ENCODE peak calls at places on chromosomes 16 and 17, in six cellular contexts. O is K562, Y is H1, Z is A549, W is endothelial cell of umbilical vein, K is HCT116. M is an unnamed sample.

GRCh38 chr17:29179232-29180036 is 764 bp downstream of the MYO18A start:
- DNase-seq in W (peak; percentile 24), K (no peak), O (peak; percentile 87), Y (peak; percentile 70), Z (peak; percentile 84), M (no peak)

GRCh38 chr16:80541306-80541694 is 507 bp downstream of the DYNLRB2 start:
- DNase-seq in O (no peak), Z (no peak), Y (no peak), W (no peak), K (no peak), M (no peak)

GRCh38 chr17:3555189-3555796 is 2.3 kb downstream of the TRPV3 start:
- DNase-seq in Y (no peak), W (no peak), K (no peak), O (no peak), Z (no peak), M (no peak)

GRCh38 chr16:22373662-22374310 is 633 bp downstream of the CDR2 start:
- DNase-seq in K (no peak), Z (no peak), Y (no peak), W (peak; percentile 56), O (no peak), M (peak; percentile 52)

GRCh38 chr17:38442548-38442947 is 14.3 kb downstream of the ARHGAP23 start:
- DNase-seq in K (no peak), O (no peak), Z (no peak), Y (no peak), W (no peak), M (no peak)

GRCh38 chr16:49081556-49081955 is 200.1 kb downstream of the CBLN1 start:
- DNase-seq in K (no peak), Y (no peak), O (no peak), Z (no peak), W (no peak), M (no peak)

GRCh38 chr17:67481808-67482207 is 104.7 kb downstream of the PITPNC1 start:
- DNase-seq in W (peak; percentile 75), K (no peak), Z (no peak), Y (no peak), O (no peak), M (peak; percentile 40)

GRCh38 chr16:69302301-69302700 is 8.8 kb upstream of the VPS4A start:
- DNase-seq in O (no peak), K (no peak), Y (no peak), Z (no peak), W (no peak), M (no peak)

GRCh38 chr17:59490259-59490658 is 75.2 kb upstream of the DHX40 start:
- DNase-seq in O (no peak), Y (no peak), W (no peak), K (no peak), Z (no peak), M (no peak)

GRCh38 chr17:39167492-39167891 is 1.5 kb upstream of the ARL5C start:
- DNase-seq in O (no peak), Z (no peak), W (no peak), K (no peak), Y (no peak), M (peak; percentile 98)

GRCh38 chr16:56600398-56600999 is 7.9 kb upstream of the MT2A start:
- DNase-seq in Z (peak; percentile 69), O (peak; percentile 55), K (peak; percentile 55), W (peak; percentile 54), Y (no peak), M (peak; percentile 68)

GRCh38 chr17:32111141-32111771 is 31.0 kb upstream of the RHOT1 start:
- DNase-seq in Y (peak; percentile 39), O (peak; percentile 37), Z (peak; percentile 68), K (no peak), W (peak; percentile 75), M (peak; percentile 66)

GRCh38 chr16:48958681-48959080 is 323.0 kb downstream of the CBLN1 start:
- DNase-seq in K (no peak), Y (no peak), W (no peak), O (no peak), Z (no peak), M (no peak)

GRCh38 chr17:63405741-63406261 is 40.3 kb downstream of the CYB561 start:
- DNase-seq in Z (peak; percentile 80), K (peak; percentile 62), W (peak; percentile 83), O (peak; percentile 32), Y (no peak), M (peak; percentile 75)

GRCh38 chr16:21101631-21102420 is 48.8 kb downstream of the DNAH3 start:
- DNase-seq in K (peak; percentile 19), Y (no peak), O (no peak), Z (peak; percentile 53), W (no peak), M (peak; percentile 42)

GRCh38 chr17:36463916-36464764 is 22.3 kb upstream of the ZNHIT3 start:
- DNase-seq in Z (peak; percentile 76), W (peak; percentile 45), K (peak; percentile 47), O (peak; percentile 95), Y (peak; percentile 69), M (peak; percentile 83)

GRCh38 chr17:5672815-5673430 is 88.6 kb upstream of the NLRP1 start:
- DNase-seq in W (no peak), O (no peak), Y (no peak), K (no peak), Z (no peak), M (peak; percentile 1)

GRCh38 chr16:84925092-84925772 is 86.1 kb downstream of the ZDHHC7 start:
- DNase-seq in W (peak; percentile 23), Z (peak; percentile 48), K (peak; percentile 35), Y (peak; percentile 29), O (peak; percentile 85), M (peak; percentile 76)

GRCh38 chr16:8595783-8596182 is 5.5 kb upstream of the TMEM114 start:
- DNase-seq in K (no peak), O (no peak), Z (no peak), Y (no peak), W (no peak), M (no peak)

GRCh38 chr17:51322390-51323029 is 62.2 kb downstream of the UTP18 start:
- DNase-seq in O (peak; percentile 27), Z (peak; percentile 70), K (peak; percentile 61), Y (no peak), W (peak; percentile 26), M (peak; percentile 63)

GRCh38 chr16:48393843-48394703 is 8.9 kb upstream of the SIAH1 start:
- DNase-seq in K (no peak), O (no peak), W (no peak), Y (no peak), Z (no peak), M (no peak)

GRCh38 chr17:28491286-28491685 is 14.9 kb upstream of the FOXN1 start:
- DNase-seq in O (no peak), Y (no peak), W (no peak), Z (no peak), K (no peak), M (no peak)

GRCh38 chr17:77597421-77598240 is 360.9 kb upstream of the TNRC6C start:
- DNase-seq in Z (no peak), Y (no peak), O (no peak), K (no peak), W (no peak), M (no peak)

GRCh38 chr16:20291807-20292206 is 35.5 kb downstream of the GP2 start:
- DNase-seq in W (no peak), O (no peak), Z (no peak), K (no peak), Y (no peak), M (no peak)

GRCh38 chr17:78717431-78717980 is 64.6 kb downstream of the CYTH1 start:
- DNase-seq in O (no peak), K (no peak), Z (peak; percentile 64), Y (no peak), W (peak; percentile 44), M (no peak)

GRCh38 chr17:19706791-19707727 is 9.3 kb downstream of the SLC47A2 start:
- DNase-seq in O (no peak), K (no peak), Z (no peak), W (no peak), Y (no peak), M (no peak)

GRCh38 chr17:12620200-12620720 is 45.4 kb upstream of the MYOCD start:
- DNase-seq in Y (no peak), O (no peak), W (no peak), Z (peak; percentile 46), K (no peak), M (no peak)

GRCh38 chr16:56191807-56192643 is 736 bp downstream of the GNAO1 start:
- DNase-seq in O (no peak), Y (no peak), K (no peak), Z (no peak), W (no peak), M (no peak)

GRCh38 chr17:30550512-30551273 is 73.5 kb downstream of the GOSR1 start:
- DNase-seq in O (peak; percentile 64), Z (no peak), Y (no peak), K (peak; percentile 40), W (no peak), M (peak; percentile 100)
- TF ChIP-seq MAX in O (no peak), Z (no peak), Y (no peak), K (no peak), W (no peak), M (peak; percentile 57)

GRCh38 chr16:1101133-1101532 is 5.1 kb upstream of the C1QTNF8 start:
- DNase-seq in O (no peak), Z (peak; percentile 52), K (no peak), W (no peak), Y (no peak), M (no peak)
- TF ChIP-seq CTCF in O (no peak), Z (no peak), K (no peak), W (no peak), Y (no peak), M (no peak)

DNA sequence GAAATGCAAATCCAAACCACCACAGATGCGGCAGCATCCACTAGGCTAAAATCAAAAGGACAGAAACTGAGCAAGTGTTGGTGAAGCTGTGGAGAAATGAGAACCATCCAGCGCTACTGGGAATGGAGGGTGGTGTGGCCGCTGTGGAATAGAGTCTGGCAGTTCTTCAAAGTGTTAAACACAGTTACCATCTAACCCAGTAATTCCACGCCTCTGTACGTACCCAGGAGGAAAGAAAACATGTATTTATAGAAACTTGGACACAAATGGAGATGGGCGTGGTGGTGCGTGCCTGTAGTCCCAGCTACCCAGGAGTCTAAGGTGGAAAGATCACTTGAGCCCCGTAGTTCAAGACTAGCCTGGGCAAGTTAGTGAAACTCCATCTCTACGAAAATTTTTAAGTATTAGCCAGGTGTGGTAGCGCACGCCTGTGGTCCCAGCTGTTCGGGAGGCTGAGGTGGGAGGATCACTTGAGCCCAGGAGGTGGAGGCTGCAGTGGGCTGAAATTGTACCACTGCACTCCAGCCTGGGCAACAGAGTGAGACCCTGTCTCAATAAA is 11.6 kb downstream of the SLC25A10 start:
- DNase-seq in Z (no peak), Y (no peak), W (no peak), O (no peak), K (no peak), M (no peak)
- TF ChIP-seq POLR2A in Z (peak; percentile 9), Y (no peak), W (no peak), O (peak; percentile 17), K (no peak), M (no peak)

DNA sequence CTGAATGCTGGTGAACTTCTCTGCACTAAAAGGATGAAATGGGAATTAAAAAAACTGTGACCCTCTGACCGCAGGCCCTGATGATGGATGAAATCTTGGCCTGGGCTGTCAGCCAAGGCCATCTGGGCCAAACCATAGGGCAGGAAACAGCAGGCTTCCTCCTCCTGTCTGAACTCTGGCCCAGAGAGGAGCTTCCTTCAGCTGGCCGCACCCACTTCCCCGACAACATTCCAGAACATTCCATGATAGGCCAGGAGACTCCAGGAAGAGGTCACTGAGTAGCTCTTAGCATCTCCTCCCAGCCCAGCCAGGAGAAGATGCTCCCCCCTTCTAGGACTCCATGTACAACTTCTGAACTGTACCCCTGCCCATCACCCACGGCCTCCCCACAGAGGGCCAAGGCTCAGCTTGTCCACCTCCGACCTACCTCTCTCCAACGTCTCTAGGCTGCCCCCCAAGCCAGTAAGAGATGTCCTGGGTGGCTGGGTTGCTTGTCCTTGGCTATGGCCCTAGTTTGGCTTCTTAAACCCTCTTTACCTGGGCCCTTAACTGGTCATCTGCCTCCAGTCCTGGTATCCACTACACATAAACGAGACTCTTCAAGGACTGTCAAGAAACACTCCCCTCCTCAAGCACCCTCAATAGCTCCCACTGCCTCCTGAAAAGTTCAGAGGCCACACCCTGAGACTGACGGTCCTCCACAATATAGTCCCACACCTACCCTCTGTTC is 1.7 kb downstream of the RPH3AL start:
- DNase-seq in Y (no peak), O (no peak), K (no peak), Z (peak; percentile 96), W (peak; percentile 95), M (no peak)
- TF ChIP-seq MAX in Y (no peak), O (no peak), K (no peak), Z (peak; percentile 77), W (no peak), M (no peak)

M was measured in NB4.